ENCODE peak calls at places on chromosomes 3 and 15, in four cellular contexts. E, O, T and D are unnamed samples.

GRCh38 chr3:9669720-9670432 is 20.6 kb downstream of the MTMR14 start:
- DNase-seq in O (no peak), E (no peak), T (peak; percentile 86), D (peak; percentile 85)

GRCh38 chr15:41438206-41438605 is 21.3 kb downstream of the RTF1 start:
- DNase-seq in O (no peak), T (no peak), E (no peak), D (no peak)

GRCh38 chr15:93476491-93477176 is 387.6 kb upstream of the RGMA start:
- DNase-seq in E (no peak), O (no peak), T (no peak), D (no peak)

GRCh38 chr3:161035711-161036110 is 69.4 kb downstream of the B3GALNT1 start:
- DNase-seq in T (no peak), O (no peak), E (no peak), D (no peak)

GRCh38 chr3:61445924-61446323 is 115.4 kb upstream of the PTPRG start:
- DNase-seq in T (no peak), E (no peak), O (no peak), D (no peak)

GRCh38 chr3:46427929-46428833 is 21.1 kb downstream of the CCRL2 start:
- DNase-seq in O (peak; percentile 38), T (no peak), E (peak; percentile 57), D (no peak)

GRCh38 chr15:39511915-39512260 is 69.0 kb upstream of the THBS1 start:
- DNase-seq in E (no peak), T (no peak), O (no peak), D (no peak)

GRCh38 chr15:67319968-67320367 is 65.4 kb downstream of the IQCH start:
- DNase-seq in O (no peak), E (no peak), T (no peak), D (no peak)

GRCh38 chr3:59248976-59249375 is 199.2 kb upstream of the CFAP20DC start:
- DNase-seq in E (no peak), O (no peak), T (no peak), D (no peak)

GRCh38 chr3:55899887-55900286 is 412.8 kb upstream of the WNT5A start:
- DNase-seq in T (no peak), E (peak; percentile 47), O (no peak), D (no peak)

GRCh38 chr15:92930061-92930460 is 29.9 kb downstream of the CHD2 start:
- DNase-seq in E (no peak), O (no peak), T (no peak), D (no peak)

GRCh38 chr3:113297741-113298320 is 86.5 kb downstream of the BOC start:
- DNase-seq in O (no peak), T (no peak), E (no peak), D (no peak)

GRCh38 chr3:132196113-132196512 is 121.1 kb upstream of the ACP3 start:
- DNase-seq in E (no peak), T (no peak), O (no peak), D (no peak)

GRCh38 chr15:36903922-36904479 is 196.3 kb downstream of the MEIS2 start:
- DNase-seq in T (no peak), E (no peak), O (no peak), D (no peak)

GRCh38 chr3:8903191-8903590 is 60.1 kb downstream of the RAD18 start:
- DNase-seq in E (no peak), T (no peak), O (no peak), D (no peak)

GRCh38 chr3:69181592-69182211 is 59.3 kb upstream of the LMOD3 start:
- DNase-seq in O (no peak), E (no peak), T (no peak), D (no peak)

GRCh38 chr3:173618703-173619102 is 221.2 kb downstream of the NLGN1 start:
- DNase-seq in O (no peak), T (no peak), E (no peak), D (no peak)

GRCh38 chr3:185582871-185583270 is 3.2 kb upstream of the SENP2 start:
- DNase-seq in E (no peak), T (no peak), O (no peak), D (no peak)

GRCh38 chr3:63874769-63875168 is 11.1 kb downstream of the ATXN7 start:
- DNase-seq in E (no peak), O (no peak), T (no peak), D (no peak)

GRCh38 chr3:112908252-112908651 is 61.6 kb upstream of the CD200R1L start:
- DNase-seq in O (no peak), T (no peak), E (no peak), D (no peak)

GRCh38 chr3:76177650-76178049 is 392.3 kb upstream of the ZNF717 start:
- DNase-seq in O (no peak), E (no peak), T (no peak), D (no peak)

GRCh38 chr3:105827959-105828358 is 40.9 kb downstream of the CBLB start:
- DNase-seq in E (peak; percentile 45), O (no peak), T (no peak), D (no peak)

GRCh38 chr3:102226463-102226862 is 208.4 kb upstream of the ZPLD1 start:
- DNase-seq in E (no peak), T (no peak), O (no peak), D (no peak)